ENCODE peak calls at places on chromosomes 5 and 9, in eight cellular contexts. One of them, this sample, is unnamed.

GRCh38 chr5:56012281-56012963 is 17.7 kb upstream of the IL6ST start:
- DNase-seq in ACHN: no peak
- DNase-seq in frontal cortex: peak; percentile 22
- DNase-seq in activated T-cell treated with anti-CD3 and anti-CD28 coated beads for 48 hours: no peak
- DNase-seq in left ventricle myocardium inferior: peak; percentile 22
- DNase-seq in nephron progenitor cell: no peak
- DNase-seq in AG08396: peak; percentile 35
- DNase-seq in Daoy: peak; percentile 46
- DNase-seq in this sample: peak; percentile 68

GRCh38 chr5:44002381-44002901 is 386.8 kb downstream of the FGF10 start:
- DNase-seq in ACHN: no peak
- DNase-seq in frontal cortex: no peak
- DNase-seq in activated T-cell treated with anti-CD3 and anti-CD28 coated beads for 48 hours: no peak
- DNase-seq in left ventricle myocardium inferior: no peak
- DNase-seq in nephron progenitor cell: no peak
- DNase-seq in AG08396: peak; percentile 23
- DNase-seq in Daoy: no peak
- DNase-seq in this sample: peak; percentile 21

GRCh38 chr9:79574716-79575242 is 3.0 kb downstream of the TLE4 start:
- DNase-seq in ACHN: peak; percentile 10
- DNase-seq in frontal cortex: no peak
- DNase-seq in activated T-cell treated with anti-CD3 and anti-CD28 coated beads for 48 hours: no peak
- DNase-seq in left ventricle myocardium inferior: no peak
- DNase-seq in nephron progenitor cell: no peak
- DNase-seq in AG08396: no peak
- DNase-seq in Daoy: no peak
- DNase-seq in this sample: peak; percentile 42

GRCh38 chr5:96035796-96036195 is 74.1 kb upstream of the ELL2 start:
- DNase-seq in ACHN: no peak
- DNase-seq in frontal cortex: no peak
- DNase-seq in activated T-cell treated with anti-CD3 and anti-CD28 coated beads for 48 hours: no peak
- DNase-seq in left ventricle myocardium inferior: no peak
- DNase-seq in nephron progenitor cell: no peak
- DNase-seq in AG08396: no peak
- DNase-seq in Daoy: no peak
- DNase-seq in this sample: no peak

GRCh38 chr5:57157191-57157590 is 16.7 kb upstream of the GPBP1 start:
- DNase-seq in ACHN: no peak
- DNase-seq in frontal cortex: no peak
- DNase-seq in activated T-cell treated with anti-CD3 and anti-CD28 coated beads for 48 hours: no peak
- DNase-seq in left ventricle myocardium inferior: no peak
- DNase-seq in nephron progenitor cell: no peak
- DNase-seq in AG08396: no peak
- DNase-seq in Daoy: no peak
- DNase-seq in this sample: no peak

GRCh38 chr5:129118826-129119225 is 24.3 kb downstream of the ISOC1 start:
- DNase-seq in ACHN: no peak
- DNase-seq in frontal cortex: no peak
- DNase-seq in activated T-cell treated with anti-CD3 and anti-CD28 coated beads for 48 hours: no peak
- DNase-seq in left ventricle myocardium inferior: no peak
- DNase-seq in nephron progenitor cell: no peak
- DNase-seq in AG08396: no peak
- DNase-seq in Daoy: no peak
- DNase-seq in this sample: no peak

GRCh38 chr9:121739971-121740370 is 88.5 kb downstream of the DAB2IP start:
- DNase-seq in ACHN: no peak
- DNase-seq in frontal cortex: no peak
- DNase-seq in activated T-cell treated with anti-CD3 and anti-CD28 coated beads for 48 hours: no peak
- DNase-seq in left ventricle myocardium inferior: no peak
- DNase-seq in nephron progenitor cell: no peak
- DNase-seq in AG08396: no peak
- DNase-seq in Daoy: no peak
- DNase-seq in this sample: no peak

GRCh38 chr5:39547548-39548154 is 122.9 kb upstream of the DAB2 start:
- DNase-seq in ACHN: peak; percentile 73
- DNase-seq in frontal cortex: peak; percentile 34
- DNase-seq in activated T-cell treated with anti-CD3 and anti-CD28 coated beads for 48 hours: no peak
- DNase-seq in left ventricle myocardium inferior: no peak
- DNase-seq in nephron progenitor cell: peak; percentile 25
- DNase-seq in AG08396: peak; percentile 43
- DNase-seq in Daoy: peak; percentile 35
- DNase-seq in this sample: peak; percentile 85

GRCh38 chr5:80408475-80408875 is 611 bp downstream of the ZFYVE16 start:
- DNase-seq in ACHN: peak; percentile 60
- DNase-seq in frontal cortex: no peak
- DNase-seq in activated T-cell treated with anti-CD3 and anti-CD28 coated beads for 48 hours: peak; percentile 46
- DNase-seq in left ventricle myocardium inferior: peak; percentile 60
- DNase-seq in nephron progenitor cell: peak; percentile 82
- DNase-seq in AG08396: peak; percentile 59
- DNase-seq in Daoy: peak; percentile 77
- DNase-seq in this sample: peak; percentile 50

GRCh38 chr5:111782171-111782570 is 25.2 kb upstream of the NREP start:
- DNase-seq in ACHN: no peak
- DNase-seq in frontal cortex: no peak
- DNase-seq in activated T-cell treated with anti-CD3 and anti-CD28 coated beads for 48 hours: no peak
- DNase-seq in left ventricle myocardium inferior: no peak
- DNase-seq in nephron progenitor cell: no peak
- DNase-seq in AG08396: no peak
- DNase-seq in Daoy: peak; percentile 15
- DNase-seq in this sample: no peak

GRCh38 chr9:90915693-90916092 is 114.1 kb downstream of the SYK start:
- DNase-seq in ACHN: peak; percentile 17
- DNase-seq in frontal cortex: no peak
- DNase-seq in activated T-cell treated with anti-CD3 and anti-CD28 coated beads for 48 hours: peak; percentile 40
- DNase-seq in left ventricle myocardium inferior: no peak
- DNase-seq in nephron progenitor cell: peak; percentile 30
- DNase-seq in AG08396: peak; percentile 32
- DNase-seq in Daoy: peak; percentile 57
- DNase-seq in this sample: no peak

GRCh38 chr5:68336200-68336599 is 120.6 kb downstream of the PIK3R1 start:
- DNase-seq in ACHN: no peak
- DNase-seq in frontal cortex: no peak
- DNase-seq in activated T-cell treated with anti-CD3 and anti-CD28 coated beads for 48 hours: no peak
- DNase-seq in left ventricle myocardium inferior: no peak
- DNase-seq in nephron progenitor cell: no peak
- DNase-seq in AG08396: no peak
- DNase-seq in Daoy: no peak
- DNase-seq in this sample: no peak

GRCh38 chr5:159419567-159419966 is 89.3 kb upstream of the IL12B start:
- DNase-seq in ACHN: peak; percentile 2
- DNase-seq in frontal cortex: no peak
- DNase-seq in activated T-cell treated with anti-CD3 and anti-CD28 coated beads for 48 hours: no peak
- DNase-seq in left ventricle myocardium inferior: no peak
- DNase-seq in nephron progenitor cell: no peak
- DNase-seq in AG08396: no peak
- DNase-seq in Daoy: no peak
- DNase-seq in this sample: no peak

GRCh38 chr5:108143581-108143980 is 238.3 kb downstream of the FBXL17 start:
- DNase-seq in ACHN: peak; percentile 3
- DNase-seq in frontal cortex: no peak
- DNase-seq in activated T-cell treated with anti-CD3 and anti-CD28 coated beads for 48 hours: no peak
- DNase-seq in left ventricle myocardium inferior: no peak
- DNase-seq in nephron progenitor cell: no peak
- DNase-seq in AG08396: peak; percentile 12
- DNase-seq in Daoy: peak; percentile 20
- DNase-seq in this sample: peak; percentile 45

GRCh38 chr9:18638448-18639249 is 164.7 kb downstream of the ADAMTSL1 start:
- DNase-seq in ACHN: no peak
- DNase-seq in frontal cortex: no peak
- DNase-seq in activated T-cell treated with anti-CD3 and anti-CD28 coated beads for 48 hours: no peak
- DNase-seq in left ventricle myocardium inferior: no peak
- DNase-seq in nephron progenitor cell: no peak
- DNase-seq in AG08396: peak; percentile 15
- DNase-seq in Daoy: no peak
- DNase-seq in this sample: peak; percentile 16

GRCh38 chr9:137611623-137612609 is 6.4 kb downstream of the ARRDC1 start:
- DNase-seq in ACHN: peak; percentile 86
- DNase-seq in frontal cortex: no peak
- DNase-seq in activated T-cell treated with anti-CD3 and anti-CD28 coated beads for 48 hours: no peak
- DNase-seq in left ventricle myocardium inferior: no peak
- DNase-seq in nephron progenitor cell: no peak
- DNase-seq in AG08396: peak; percentile 91
- DNase-seq in Daoy: peak; percentile 94
- DNase-seq in this sample: peak; percentile 66

GRCh38 chr9:13432914-13433313 is 153.4 kb upstream of the MPDZ start:
- DNase-seq in ACHN: no peak
- DNase-seq in frontal cortex: no peak
- DNase-seq in activated T-cell treated with anti-CD3 and anti-CD28 coated beads for 48 hours: no peak
- DNase-seq in left ventricle myocardium inferior: no peak
- DNase-seq in nephron progenitor cell: no peak
- DNase-seq in AG08396: no peak
- DNase-seq in Daoy: peak; percentile 21
- DNase-seq in this sample: peak; percentile 48

GRCh38 chr9:117344892-117345660 is 69.8 kb downstream of the ASTN2 start:
- DNase-seq in ACHN: no peak
- DNase-seq in frontal cortex: no peak
- DNase-seq in activated T-cell treated with anti-CD3 and anti-CD28 coated beads for 48 hours: no peak
- DNase-seq in left ventricle myocardium inferior: no peak
- DNase-seq in nephron progenitor cell: no peak
- DNase-seq in AG08396: no peak
- DNase-seq in Daoy: no peak
- DNase-seq in this sample: no peak

GRCh38 chr9:68793605-68794343 is 88.7 kb downstream of the PIP5K1B start:
- DNase-seq in ACHN: no peak
- DNase-seq in frontal cortex: no peak
- DNase-seq in activated T-cell treated with anti-CD3 and anti-CD28 coated beads for 48 hours: no peak
- DNase-seq in left ventricle myocardium inferior: no peak
- DNase-seq in nephron progenitor cell: no peak
- DNase-seq in AG08396: no peak
- DNase-seq in Daoy: no peak
- DNase-seq in this sample: no peak

GRCh38 chr5:85814596-85814995 is 803.1 kb upstream of the COX7C start:
- DNase-seq in ACHN: no peak
- DNase-seq in frontal cortex: no peak
- DNase-seq in activated T-cell treated with anti-CD3 and anti-CD28 coated beads for 48 hours: no peak
- DNase-seq in left ventricle myocardium inferior: no peak
- DNase-seq in nephron progenitor cell: no peak
- DNase-seq in AG08396: no peak
- DNase-seq in Daoy: peak; percentile 32
- DNase-seq in this sample: no peak

GRCh38 chr9:92795000-92795399 is 30.4 kb upstream of the BICD2 start:
- DNase-seq in ACHN: no peak
- DNase-seq in frontal cortex: no peak
- DNase-seq in activated T-cell treated with anti-CD3 and anti-CD28 coated beads for 48 hours: no peak
- DNase-seq in left ventricle myocardium inferior: no peak
- DNase-seq in nephron progenitor cell: no peak
- DNase-seq in AG08396: no peak
- DNase-seq in Daoy: no peak
- DNase-seq in this sample: no peak